ENCODE peak calls at places on chromosomes 5 and 9, in nine cellular contexts. N, K, F, V, A, D, I, B and W are unnamed samples. For H3K36me3, the result is how much of the 10 kb centered on the place peaks cover.

GRCh38 chr9:114696814-114697544 is 15.0 kb upstream of the TEX48 start:
- DNase-seq in D (no peak), I (no peak), A (no peak), N (peak), K (no peak), B (no peak), V (peak), F (no peak), W (no peak)

GRCh38 chr9:14362175-14362574 is 48.2 kb upstream of the NFIB start:
- DNase-seq in K (no peak), D (no peak), I (no peak), F (no peak), V (no peak), A (no peak), N (no peak), B (no peak), W (no peak)

GRCh38 chr5:147949711-147950573 is 43.6 kb upstream of the C5orf46 start:
- DNase-seq in K (no peak), F (no peak), I (peak), B (no peak), D (no peak), V (peak), N (peak), A (no peak), W (no peak)

GRCh38 chr5:39138182-39138487 is 63.9 kb upstream of the RICTOR start:
- DNase-seq in A (no peak), K (no peak), N (no peak), B (no peak), F (no peak), V (no peak), I (no peak), D (no peak), W (no peak)

GRCh38 chr5:168976311-168976893 is 324.5 kb downstream of the SLIT3 start:
- DNase-seq in B (no peak), D (no peak), I (no peak), N (no peak), A (no peak), K (no peak), F (no peak), V (no peak), W (no peak)

GRCh38 chr5:175750476-175751080 is 92.7 kb downstream of the HRH2 start:
- DNase-seq in D (no peak), F (no peak), B (no peak), I (no peak), A (no peak), V (no peak), N (no peak), K (no peak), W (no peak)

GRCh38 chr5:90015584-90016018 is 394.0 kb downstream of the CETN3 start:
- DNase-seq in A (no peak), N (peak), D (no peak), F (no peak), V (peak), K (no peak), B (no peak), I (peak), W (no peak)

GRCh38 chr9:83582026-83582425 is 40.9 kb upstream of the IDNK start:
- DNase-seq in K (no peak), D (peak), I (no peak), N (no peak), B (no peak), V (no peak), F (no peak), A (no peak), W (no peak)

GRCh38 chr9:98168952-98169488 is 23.4 kb downstream of the CORO2A start:
- DNase-seq in A (no peak), I (peak), B (no peak), K (no peak), V (no peak), D (no peak), N (peak), F (peak), W (peak)

GRCh38 chr5:137699291-137700281 is 36.3 kb downstream of the KLHL3 start:
- DNase-seq in B (no peak), F (no peak), A (no peak), N (no peak), I (no peak), V (no peak), K (no peak), D (no peak), W (no peak)

GRCh38 chr9:6625363-6625762 is 20.2 kb downstream of the GLDC start:
- DNase-seq in A (no peak), D (no peak), N (no peak), V (no peak), F (no peak), K (no peak), B (no peak), I (no peak), W (no peak)

GRCh38 chr5:17020586-17021362 is 84.7 kb upstream of the MYO10 start:
- DNase-seq in A (no peak), K (no peak), V (no peak), F (no peak), I (no peak), N (no peak), D (no peak), B (no peak), W (no peak)

GRCh38 chr9:131999692-132000551 is 79.7 kb downstream of the MED27 start:
- DNase-seq in F (no peak), B (no peak), A (no peak), K (no peak), N (no peak), I (no peak), D (no peak), V (no peak), W (peak)

GRCh38 chr9:79257671-79258410 is 313.9 kb upstream of the TLE4 start:
- DNase-seq in B (no peak), D (no peak), A (no peak), I (peak), N (no peak), F (no peak), V (no peak), K (no peak), W (peak)

GRCh38 chr9:97411789-97412627 is at the start of gene TDRD7:
- DNase-seq in V (peak), D (peak), K (peak), F (peak), B (peak), I (peak), A (peak), N (peak), W (peak)

GRCh38 chr9:136107155-136107952 is 11.3 kb downstream of the TMEM250 start:
- DNase-seq in I (peak), V (no peak), A (no peak), F (peak), B (peak), D (no peak), K (no peak), N (peak), W (no peak)

GRCh38 chr5:102540251-102540812 is 41.5 kb upstream of the SLCO6A1 start:
- DNase-seq in N (no peak), D (no peak), B (no peak), A (no peak), K (no peak), I (no peak), F (no peak), V (no peak), W (no peak)

GRCh38 chr5:176902102-176902814 is 3.1 kb upstream of the HK3 start:
- DNase-seq in F (no peak), V (no peak), D (no peak), N (no peak), I (no peak), A (no peak), B (no peak), K (no peak), W (no peak)

GRCh38 chr5:176904276-176904675 is 5.1 kb upstream of the HK3 start:
- DNase-seq in I (no peak), D (no peak), B (no peak), A (no peak), V (no peak), K (no peak), N (no peak), F (no peak), W (no peak)

GRCh38 chr5:176900783-176901204 is 1.6 kb upstream of the HK3 start:
- DNase-seq in K (no peak), A (no peak), V (no peak), N (no peak), D (no peak), B (no peak), F (no peak), I (no peak), W (no peak)

GRCh38 chr5:176901260-176902101 is 2.3 kb upstream of the HK3 start:
- DNase-seq in D (no peak), I (no peak), V (no peak), N (peak), K (no peak), F (no peak), B (no peak), A (no peak), W (no peak)

DNA sequence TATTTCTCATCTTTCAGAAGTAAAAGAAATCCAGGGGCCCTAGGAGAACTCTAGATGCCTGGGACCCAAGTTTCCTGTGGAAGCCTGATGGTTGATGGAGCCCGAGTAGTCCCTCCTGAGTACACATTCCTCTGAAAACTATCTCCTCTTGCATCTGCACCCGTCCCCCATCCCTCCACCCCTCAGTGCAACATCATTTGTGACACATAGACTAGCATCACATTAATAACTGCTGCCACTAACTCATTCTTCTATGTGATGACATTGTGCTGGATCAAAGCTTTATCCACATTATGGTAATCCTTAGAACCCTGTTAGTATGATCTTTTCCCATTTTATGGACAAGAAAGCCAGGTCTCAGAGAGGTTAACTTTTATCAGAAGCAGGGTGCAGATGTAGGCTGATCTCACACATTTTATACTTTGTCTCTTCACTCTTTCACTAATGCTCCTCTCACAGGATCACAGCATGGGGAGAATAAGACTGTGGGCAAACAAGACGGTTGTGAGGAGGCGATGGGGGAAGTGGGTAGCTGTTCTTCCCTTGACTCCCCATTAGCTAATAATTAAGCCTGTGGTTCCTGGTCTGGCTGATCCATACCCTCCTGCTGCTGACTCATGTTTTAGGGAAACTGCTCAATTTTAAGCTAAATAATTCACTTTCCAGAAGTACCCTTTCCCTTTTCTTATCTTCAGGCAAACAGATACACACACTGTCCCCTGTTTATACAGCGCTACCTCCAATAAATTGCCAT is 3.9 kb upstream of the HK3 start:
- DNase-seq in B (no peak), K (no peak), N (no peak), D (no peak), V (no peak), F (no peak), A (no peak), I (no peak), W (no peak)
- H3K36me3 ChIP-seq in B (under half), K (under half), N (under half), D (under half), V (under half), F (under half), A (half or more), I (under half), W (half or more)

GRCh38 chr5:150044712-150045111 is 41.6 kb downstream of the CSF1R start:
- DNase-seq in N (no peak), F (no peak), K (no peak), A (no peak), V (no peak), D (no peak), B (no peak), I (no peak), W (no peak)

GRCh38 chr5:150045512-150045911 is 40.8 kb downstream of the CSF1R start:
- DNase-seq in N (no peak), K (no peak), V (no peak), I (peak), F (no peak), A (no peak), B (no peak), D (no peak), W (no peak)

GRCh38 chr5:150043657-150044333 is 42.6 kb downstream of the CSF1R start:
- DNase-seq in A (no peak), K (no peak), B (no peak), D (no peak), I (no peak), N (no peak), V (no peak), F (no peak), W (no peak)

GRCh38 chr5:150044334-150044681 is 42.0 kb downstream of the CSF1R start:
- DNase-seq in N (no peak), K (no peak), I (no peak), F (no peak), B (no peak), D (no peak), A (no peak), V (no peak), W (peak)

GRCh38 chr5:150042459-150042858 is 41.9 kb downstream of the HMGXB3 start:
- DNase-seq in B (no peak), K (no peak), F (no peak), I (no peak), A (no peak), N (no peak), D (no peak), V (no peak), W (no peak)
- H3K36me3 ChIP-seq in B (under half), K (under half), F (half or more), I (under half), A (half or more), N (under half), D (half or more), V (under half), W (half or more)

DNA sequence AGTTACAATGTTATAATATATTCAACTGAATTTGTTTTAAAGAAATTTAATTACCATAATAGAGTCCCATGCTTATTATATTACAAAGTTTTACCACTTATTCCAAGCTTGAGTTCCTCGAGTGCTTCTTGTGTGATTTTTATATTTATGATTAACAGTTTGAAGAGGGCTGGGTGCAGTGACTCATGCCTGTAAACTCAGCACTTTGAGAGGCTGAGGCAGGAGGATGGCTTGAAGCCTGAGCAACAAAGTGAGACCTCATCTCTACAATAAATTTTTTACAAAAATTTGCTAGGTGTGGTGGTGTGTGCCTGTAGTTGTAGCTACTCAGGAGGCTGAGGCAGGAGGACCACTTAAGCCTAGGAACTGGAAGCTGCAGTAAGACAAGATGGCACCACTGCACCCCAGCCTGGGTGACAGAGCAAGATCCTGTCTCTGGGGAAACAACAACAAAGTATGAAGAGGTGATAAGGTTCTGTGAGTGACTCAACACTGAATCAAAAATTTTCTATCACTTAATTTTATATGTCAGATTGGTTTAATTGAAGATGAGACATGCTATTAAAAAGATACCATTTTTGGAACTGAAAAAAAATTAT is 9.2 kb downstream of the POC5 start:
- DNase-seq in B (no peak), N (no peak), D (no peak), F (no peak), I (no peak), V (no peak), K (no peak), A (no peak), W (no peak)
- H3K36me3 ChIP-seq in B (under half), N (under half), D (under half), F (under half), I (under half), V (under half), K (under half), A (under half), W (under half)

GRCh38 chr5:180804129-180804601 is 1.6 kb upstream of the MGAT1 start:
- DNase-seq in N (no peak), K (no peak), D (no peak), I (no peak), B (no peak), F (no peak), A (peak), V (peak), W (no peak)
- H3K36me3 ChIP-seq in N (under half), K (under half), D (under half), I (under half), B (under half), F (under half), A (under half), V (under half), W (under half)

DNA sequence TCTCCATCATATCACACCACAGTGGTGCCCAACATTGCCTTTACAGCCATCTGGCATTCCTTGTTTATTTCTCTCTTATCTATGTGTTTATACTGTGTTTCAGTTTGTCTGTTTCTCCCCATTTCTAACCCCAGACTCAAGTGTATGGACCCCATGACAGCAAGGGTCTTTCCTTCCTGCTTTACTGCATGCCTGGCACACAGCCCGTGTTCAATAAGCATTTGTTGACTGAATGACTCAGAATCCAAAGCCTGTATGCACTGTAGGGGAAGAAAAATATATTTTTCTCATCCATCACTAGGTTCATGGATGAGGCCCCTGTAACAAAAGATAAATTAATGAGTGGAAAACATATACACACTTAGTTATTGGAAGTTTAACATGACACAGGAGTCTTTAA is 190.8 kb upstream of the SEMA6A start:
- DNase-seq in I (no peak), F (no peak), V (no peak), B (no peak), K (no peak), A (no peak), D (no peak), N (no peak), W (no peak)
- H3K36me3 ChIP-seq in I (under half), F (under half), V (under half), B (under half), K (under half), A (under half), D (under half), N (under half), W (under half)

DNA sequence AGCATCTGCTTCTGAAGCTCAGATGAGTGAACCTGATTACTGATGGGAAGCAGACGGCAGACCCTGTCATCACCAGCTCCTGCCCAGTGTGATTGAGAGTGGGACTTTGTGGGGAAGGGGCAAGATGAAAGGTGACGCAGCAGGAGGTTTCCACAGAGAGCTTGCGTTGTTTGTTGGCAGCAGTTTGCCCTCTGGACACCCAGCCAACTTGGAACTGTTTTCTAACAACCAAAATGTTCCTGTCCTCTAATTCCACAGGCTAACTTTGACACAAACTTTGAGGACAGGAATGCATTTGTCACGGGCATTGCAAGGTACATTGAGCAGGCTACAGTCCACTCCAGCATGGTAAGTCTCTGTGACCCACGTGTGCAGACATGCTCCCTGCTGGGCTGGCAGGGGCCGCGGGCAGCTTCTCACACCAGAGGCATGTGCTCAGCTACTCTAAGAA is 20.9 kb downstream of the CYFIP2 start:
- DNase-seq in K (no peak), V (no peak), N (no peak), I (no peak), B (no peak), A (no peak), F (no peak), D (peak), W (no peak)
- H3K36me3 ChIP-seq in K (under half), V (under half), N (under half), I (under half), B (under half), A (under half), F (under half), D (under half), W (under half)

GRCh38 chr9:133349965-133350624 is 2.1 kb downstream of the RPL7A start:
- DNase-seq in B (no peak), N (no peak), D (no peak), V (no peak), K (peak), F (no peak), I (no peak), A (no peak), W (no peak)

GRCh38 chr9:133352635-133353340 is 3.5 kb downstream of the SURF1 start:
- DNase-seq in D (no peak), K (peak), V (no peak), A (no peak), N (no peak), I (no peak), F (no peak), B (no peak), W (no peak)

GRCh38 chr9:133351526-133351907 is 3.5 kb downstream of the RPL7A start:
- DNase-seq in N (no peak), I (no peak), V (no peak), F (no peak), D (no peak), K (no peak), A (no peak), B (no peak), W (no peak)

GRCh38 chr9:133353548-133353947 is 2.7 kb downstream of the SURF1 start:
- DNase-seq in A (no peak), B (no peak), N (no peak), V (no peak), D (no peak), F (no peak), K (no peak), I (no peak), W (no peak)

GRCh38 chr9:133351908-133352634 is 4.1 kb downstream of the RPL7A start:
- DNase-seq in A (no peak), N (no peak), V (peak), F (no peak), I (peak), B (no peak), K (peak), D (peak), W (peak)
- H3K36me3 ChIP-seq in A (half or more), N (under half), V (under half), F (under half), I (under half), B (under half), K (under half), D (under half), W (under half)

GRCh38 chr9:122145462-122145861 is 14.1 kb downstream of the NDUFA8 start:
- DNase-seq in D (no peak), K (no peak), B (no peak), A (no peak), N (no peak), F (no peak), I (no peak), V (no peak), W (no peak)
- H3K36me3 ChIP-seq in D (half or more), K (under half), B (under half), A (half or more), N (under half), F (under half), I (under half), V (under half), W (half or more)

DNA sequence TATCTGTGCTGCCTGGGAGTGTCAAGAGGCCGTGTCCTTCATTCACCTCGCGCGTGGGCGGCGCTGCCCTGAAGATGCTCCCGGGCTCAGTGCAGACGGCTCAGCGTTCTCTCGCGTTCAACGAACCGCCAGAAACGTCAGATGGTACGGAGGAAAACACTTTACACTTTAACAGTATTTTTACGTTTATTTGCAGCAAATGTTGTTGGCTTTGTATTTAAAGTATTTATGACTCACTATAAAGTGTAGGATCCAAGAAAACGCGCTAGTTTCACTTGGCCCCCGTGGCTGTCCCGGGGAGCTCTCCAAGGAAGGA is 544 bp upstream of the ERCC6L2 start:
- DNase-seq in I (peak), A (peak), N (no peak), D (peak), F (peak), B (peak), K (peak), V (peak), W (peak)
- H3K36me3 ChIP-seq in I (under half), A (under half), N (under half), D (under half), F (under half), B (under half), K (under half), V (under half), W (under half)